ENCODE peak calls at places on chromosomes 6 and 20, in seven cellular contexts. X is CD8-positive, alpha-beta T cell; O is Panc1; Q is cardiac muscle cell; A is adrenal gland; L is heart left ventricle; R is astrocyte. U is an unnamed sample.
A peak's percentile ranks its signal among the peaks of the same experiment; 100 is the strongest.

GRCh38 chr6:41581381-41581991 is 35.3 kb downstream of the FOXP4 start:
- DNase-seq in L (peak; percentile 78), O (no peak), R (peak; percentile 88), A (peak; percentile 84), X (no peak), Q (no peak), U (no peak)

GRCh38 chr20:21397341-21398108 is at the start of gene NKX2-4:
- DNase-seq in A (no peak), Q (no peak), R (no peak), X (no peak), L (no peak), O (no peak), U (no peak)

GRCh38 chr6:129493396-129493902 is 216.5 kb downstream of the ARHGAP18 start:
- DNase-seq in A (no peak), Q (no peak), O (no peak), R (peak; percentile 69), L (no peak), X (no peak), U (no peak)

GRCh38 chr6:150038202-150038830 is 13.0 kb upstream of the RAET1L start:
- DNase-seq in R (no peak), L (no peak), A (no peak), X (no peak), O (no peak), Q (no peak), U (no peak)

GRCh38 chr20:11810316-11811130 is 107.2 kb upstream of the BTBD3 start:
- DNase-seq in A (no peak), R (peak; percentile 86), O (no peak), L (no peak), X (no peak), Q (no peak), U (no peak)

GRCh38 chr6:24901698-24902328 is 33.9 kb downstream of the RIPOR2 start:
- DNase-seq in O (no peak), Q (no peak), R (no peak), L (no peak), X (no peak), A (no peak), U (no peak)

GRCh38 chr6:117733341-117733740 is 58.1 kb downstream of the NUS1 start:
- DNase-seq in A (no peak), L (no peak), R (no peak), X (no peak), Q (no peak), O (no peak), U (no peak)

GRCh38 chr6:100103194-100103593 is 109.2 kb upstream of the MCHR2 start:
- DNase-seq in R (no peak), X (no peak), L (no peak), Q (no peak), O (no peak), A (no peak), U (no peak)

GRCh38 chr20:37343212-37343993 is 2.5 kb upstream of the SRC start:
- DNase-seq in R (no peak), A (no peak), O (no peak), L (no peak), X (peak; percentile 33), Q (no peak), U (no peak)

GRCh38 chr6:42050011-42050896 is at the start of gene TAF8:
- DNase-seq in L (peak; percentile 96), R (peak; percentile 88), Q (peak; percentile 95), A (peak; percentile 96), O (peak; percentile 70), X (peak; percentile 90), U (peak; percentile 96)

GRCh38 chr6:26175428-26176181 is 88.4 kb downstream of the HFE start:
- DNase-seq in A (no peak), L (no peak), O (no peak), X (peak; percentile 53), Q (peak; percentile 39), R (no peak), U (peak; percentile 3)

GRCh38 chr20:58021481-58021880 is 207.0 kb downstream of the ANKRD60 start:
- DNase-seq in O (no peak), Q (no peak), X (no peak), L (no peak), A (no peak), R (no peak), U (no peak)

GRCh38 chr20:2140561-2140960 is 38.9 kb downstream of the STK35 start:
- DNase-seq in O (no peak), L (no peak), X (no peak), Q (no peak), A (peak; percentile 87), R (peak; percentile 31), U (no peak)

GRCh38 chr20:44884907-44885391 is 556 bp upstream of the YWHAB start:
- DNase-seq in A (no peak), Q (no peak), O (no peak), R (no peak), L (no peak), X (no peak), U (peak; percentile 76)

GRCh38 chr20:4109587-4109986 is 94.2 kb upstream of the RNF24 start:
- DNase-seq in R (no peak), Q (no peak), A (no peak), X (no peak), L (no peak), O (no peak), U (no peak)

GRCh38 chr6:118288355-118289124 is 259.6 kb upstream of the PLN start:
- DNase-seq in L (no peak), A (no peak), O (no peak), R (peak; percentile 21), Q (no peak), X (no peak), U (no peak)

GRCh38 chr6:35391240-35391968 is 49.0 kb downstream of the PPARD start:
- DNase-seq in A (no peak), X (no peak), L (no peak), R (peak; percentile 98), O (no peak), Q (no peak), U (no peak)

GRCh38 chr20:10667077-10667401 is 6.8 kb downstream of the JAG1 start:
- DNase-seq in Q (no peak), O (no peak), L (peak; percentile 75), A (no peak), X (no peak), R (peak; percentile 62), U (no peak)

GRCh38 chr20:60123652-60124051 is 165.4 kb downstream of the CDH26 start:
- DNase-seq in O (no peak), A (no peak), L (no peak), X (no peak), R (no peak), Q (no peak), U (no peak)

GRCh38 chr6:75396005-75396800 is 97.4 kb downstream of the FILIP1 start:
- DNase-seq in A (no peak), O (no peak), R (no peak), Q (no peak), L (no peak), X (no peak), U (no peak)

GRCh38 chr20:22524393-22525015 is 59.9 kb downstream of the FOXA2 start:
- DNase-seq in Q (no peak), L (no peak), X (no peak), O (no peak), A (no peak), R (no peak), U (no peak)

GRCh38 chr20:23442436-23442835 is 3.0 kb downstream of the CSTL1 start:
- DNase-seq in O (no peak), X (no peak), R (no peak), Q (no peak), L (no peak), A (no peak), U (no peak)

GRCh38 chr6:165684333-165684732 is 21.3 kb upstream of the PDE10A start:
- DNase-seq in L (no peak), A (no peak), R (no peak), X (no peak), Q (no peak), O (no peak), U (no peak)

GRCh38 chr6:43823390-43823789 is 53.4 kb downstream of the VEGFA start:
- DNase-seq in X (no peak), R (no peak), A (no peak), L (no peak), O (no peak), Q (no peak), U (no peak)

GRCh38 chr6:43826739-43827138 is 56.7 kb downstream of the VEGFA start:
- DNase-seq in Q (no peak), X (no peak), R (no peak), A (peak; percentile 62), L (no peak), O (no peak), U (no peak)

GRCh38 chr6:43825187-43826115 is 55.4 kb downstream of the VEGFA start:
- DNase-seq in O (no peak), L (no peak), X (no peak), R (no peak), A (no peak), Q (no peak), U (no peak)

GRCh38 chr6:43824741-43825064 is 54.7 kb downstream of the VEGFA start:
- DNase-seq in Q (no peak), A (no peak), R (no peak), O (no peak), L (no peak), X (no peak), U (no peak)

GRCh38 chr6:43823879-43824740 is 54.1 kb downstream of the VEGFA start:
- DNase-seq in R (no peak), O (no peak), Q (no peak), A (no peak), X (no peak), L (no peak), U (no peak)
- H3K27ac ChIP-seq in R (no peak overlapping the region), O (no peak overlapping the region), Q (no peak overlapping the region), A (no peak overlapping the region), X (no peak overlapping the region), L (no peak overlapping the region), U (no peak overlapping the region)

GRCh38 chr20:33278700-33279099 is 4.3 kb upstream of the BPIFB1 start:
- DNase-seq in O (no peak), L (no peak), X (no peak), A (no peak), R (no peak), Q (no peak), U (no peak)
- H3K27ac ChIP-seq in O (no peak overlapping the region), L (no peak overlapping the region), X (no peak overlapping the region), A (no peak overlapping the region), R (no peak overlapping the region), Q (no peak overlapping the region), U (no peak overlapping the region)

GRCh38 chr6:22024973-22025467 is 271.8 kb downstream of the PRL start:
- DNase-seq in L (no peak), A (no peak), X (no peak), R (no peak), Q (no peak), O (no peak), U (no peak)
- H3K27ac ChIP-seq in L (no peak overlapping the region), A (peak overlapping the region; percentile 73), X (no peak overlapping the region), R (peak overlapping the region; percentile 76), Q (no peak overlapping the region), O (no peak overlapping the region), U (peak overlapping the region; percentile 69)

DNA sequence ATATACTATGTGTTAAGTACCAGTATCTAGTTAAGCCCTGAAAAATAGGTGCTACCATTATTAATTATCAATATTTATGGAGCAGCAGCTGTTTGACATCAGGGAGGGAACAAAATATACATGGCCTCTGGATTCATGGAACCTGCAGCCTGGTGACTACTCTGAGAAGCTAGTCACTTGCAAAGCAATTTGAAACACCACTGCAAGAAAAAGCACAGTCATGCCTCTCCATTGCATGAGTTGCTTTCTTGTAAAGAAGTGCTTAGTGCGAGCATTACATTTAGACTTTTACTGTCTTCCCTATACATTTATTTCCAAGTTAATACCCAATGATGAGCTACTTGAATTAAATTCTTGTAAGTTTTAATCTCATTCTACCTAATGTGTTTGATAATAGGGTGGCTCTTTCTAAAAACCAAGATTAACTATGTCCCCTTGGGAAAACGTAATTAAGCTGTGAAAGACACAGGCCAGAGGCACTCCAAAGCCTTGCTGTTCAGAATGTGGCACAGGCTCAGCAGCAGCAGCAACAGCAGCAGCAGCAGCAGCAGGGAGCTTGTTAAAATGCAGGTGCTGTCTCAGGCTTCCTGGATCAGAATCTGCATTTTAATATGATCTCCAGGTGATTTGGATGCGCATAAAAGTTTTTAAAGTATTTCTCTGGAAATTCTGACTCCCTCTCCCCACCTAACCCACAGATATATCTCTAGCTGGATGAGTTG is 83.6 kb downstream of the PFDN4 start:
- DNase-seq in O (no peak), A (no peak), X (no peak), L (no peak), R (no peak), Q (no peak), U (no peak)
- H3K27ac ChIP-seq in O (no peak overlapping the region), A (no peak overlapping the region), X (no peak overlapping the region), L (no peak overlapping the region), R (no peak overlapping the region), Q (no peak overlapping the region), U (no peak overlapping the region)

U was measured in caudate nucleus.